ENCODE peak calls at places on chromosomes 11 and 22, in seven cellular contexts. One of them, this sample, is unnamed.

GRCh38 chr22:28373841-28374240 is 305.8 kb downstream of the TTC28 start:
- DNase-seq in pancreas: no peak
- DNase-seq in HCT116: no peak
- DNase-seq in CD8-positive, alpha-beta T cell: no peak
- DNase-seq in right atrium auricular region: no peak
- DNase-seq in H9: no peak
- DNase-seq in brain microvascular endothelial cell: no peak
- DNase-seq in this sample: no peak

GRCh38 chr11:45659818-45660160 is 5.6 kb downstream of the CHST1 start:
- DNase-seq in pancreas: no peak
- DNase-seq in HCT116: no peak
- DNase-seq in CD8-positive, alpha-beta T cell: no peak
- DNase-seq in right atrium auricular region: no peak
- DNase-seq in H9: no peak
- DNase-seq in brain microvascular endothelial cell: no peak
- DNase-seq in this sample: no peak

GRCh38 chr11:44589301-44589700 is 23.8 kb downstream of the CD82 start:
- DNase-seq in pancreas: no peak
- DNase-seq in HCT116: no peak
- DNase-seq in CD8-positive, alpha-beta T cell: no peak
- DNase-seq in right atrium auricular region: no peak
- DNase-seq in H9: no peak
- DNase-seq in brain microvascular endothelial cell: peak; percentile 82
- DNase-seq in this sample: no peak

GRCh38 chr22:46195487-46196165 is 45.3 kb downstream of the PPARA start:
- DNase-seq in pancreas: no peak
- DNase-seq in HCT116: no peak
- DNase-seq in CD8-positive, alpha-beta T cell: no peak
- DNase-seq in right atrium auricular region: no peak
- DNase-seq in H9: no peak
- DNase-seq in brain microvascular endothelial cell: no peak
- DNase-seq in this sample: no peak

GRCh38 chr11:128814856-128815705 is 52.0 kb downstream of the KCNJ1 start:
- DNase-seq in pancreas: no peak
- DNase-seq in HCT116: no peak
- DNase-seq in CD8-positive, alpha-beta T cell: no peak
- DNase-seq in right atrium auricular region: peak; percentile 74
- DNase-seq in H9: peak; percentile 88
- DNase-seq in brain microvascular endothelial cell: peak; percentile 76
- DNase-seq in this sample: peak; percentile 24

GRCh38 chr11:74397531-74398243 is 546 bp downstream of the PGM2L1 start:
- DNase-seq in pancreas: peak; percentile 62
- DNase-seq in HCT116: peak; percentile 48
- DNase-seq in CD8-positive, alpha-beta T cell: peak; percentile 34
- DNase-seq in right atrium auricular region: no peak
- DNase-seq in H9: peak; percentile 45
- DNase-seq in brain microvascular endothelial cell: peak; percentile 11
- DNase-seq in this sample: peak; percentile 52

GRCh38 chr11:36051235-36052072 is 107.6 kb downstream of the LDLRAD3 start:
- DNase-seq in pancreas: no peak
- DNase-seq in HCT116: no peak
- DNase-seq in CD8-positive, alpha-beta T cell: no peak
- DNase-seq in right atrium auricular region: no peak
- DNase-seq in H9: no peak
- DNase-seq in brain microvascular endothelial cell: no peak
- DNase-seq in this sample: no peak

GRCh38 chr22:20205464-20205963 is 54.7 kb upstream of the CCDC188 start:
- DNase-seq in pancreas: no peak
- DNase-seq in HCT116: no peak
- DNase-seq in CD8-positive, alpha-beta T cell: no peak
- DNase-seq in right atrium auricular region: no peak
- DNase-seq in H9: no peak
- DNase-seq in brain microvascular endothelial cell: no peak
- DNase-seq in this sample: no peak

GRCh38 chr11:134949121-134949591 is 537.1 kb upstream of the B3GAT1 start:
- DNase-seq in pancreas: no peak
- DNase-seq in HCT116: peak; percentile 45
- DNase-seq in CD8-positive, alpha-beta T cell: no peak
- DNase-seq in right atrium auricular region: peak; percentile 60
- DNase-seq in H9: no peak
- DNase-seq in brain microvascular endothelial cell: peak; percentile 72
- DNase-seq in this sample: peak; percentile 4

GRCh38 chr11:56852131-56852530 is 103.6 kb upstream of the OR9G4 start:
- DNase-seq in pancreas: no peak
- DNase-seq in HCT116: no peak
- DNase-seq in CD8-positive, alpha-beta T cell: no peak
- DNase-seq in right atrium auricular region: no peak
- DNase-seq in H9: no peak
- DNase-seq in brain microvascular endothelial cell: no peak
- DNase-seq in this sample: no peak

GRCh38 chr11:72045849-72046248 is 34.5 kb downstream of the NUMA1 start:
- DNase-seq in pancreas: no peak
- DNase-seq in HCT116: no peak
- DNase-seq in CD8-positive, alpha-beta T cell: no peak
- DNase-seq in right atrium auricular region: no peak
- DNase-seq in H9: no peak
- DNase-seq in brain microvascular endothelial cell: no peak
- DNase-seq in this sample: no peak

GRCh38 chr11:3905080-3905953 is 49.9 kb downstream of the STIM1 start:
- DNase-seq in pancreas: no peak
- DNase-seq in HCT116: peak; percentile 34
- DNase-seq in CD8-positive, alpha-beta T cell: peak; percentile 65
- DNase-seq in right atrium auricular region: no peak
- DNase-seq in H9: no peak
- DNase-seq in brain microvascular endothelial cell: peak; percentile 83
- DNase-seq in this sample: peak; percentile 74

GRCh38 chr22:20080445-20080775 is 369 bp downstream of the DGCR8 start:
- DNase-seq in pancreas: peak; percentile 72
- DNase-seq in HCT116: no peak
- DNase-seq in CD8-positive, alpha-beta T cell: peak; percentile 73
- DNase-seq in right atrium auricular region: peak; percentile 63
- DNase-seq in H9: peak; percentile 52
- DNase-seq in brain microvascular endothelial cell: peak; percentile 2
- DNase-seq in this sample: peak; percentile 63

GRCh38 chr22:19568337-19569311 is 44.4 kb upstream of the CLDN5 start:
- DNase-seq in pancreas: no peak
- DNase-seq in HCT116: no peak
- DNase-seq in CD8-positive, alpha-beta T cell: no peak
- DNase-seq in right atrium auricular region: no peak
- DNase-seq in H9: no peak
- DNase-seq in brain microvascular endothelial cell: peak; percentile 82
- DNase-seq in this sample: peak; percentile 60

GRCh38 chr22:17633217-17633997 is 4.9 kb upstream of the ATP6V1E1 start:
- DNase-seq in pancreas: no peak
- DNase-seq in HCT116: peak; percentile 87
- DNase-seq in CD8-positive, alpha-beta T cell: no peak
- DNase-seq in right atrium auricular region: no peak
- DNase-seq in H9: no peak
- DNase-seq in brain microvascular endothelial cell: peak; percentile 54
- DNase-seq in this sample: peak; percentile 75

GRCh38 chr11:26806209-26806608 is 84.3 kb upstream of the SLC5A12 start:
- DNase-seq in pancreas: no peak
- DNase-seq in HCT116: no peak
- DNase-seq in CD8-positive, alpha-beta T cell: no peak
- DNase-seq in right atrium auricular region: no peak
- DNase-seq in H9: no peak
- DNase-seq in brain microvascular endothelial cell: no peak
- DNase-seq in this sample: peak; percentile 18

GRCh38 chr11:125357551-125357950 is 138.5 kb downstream of the FEZ1 start:
- DNase-seq in pancreas: no peak
- DNase-seq in HCT116: no peak
- DNase-seq in CD8-positive, alpha-beta T cell: no peak
- DNase-seq in right atrium auricular region: no peak
- DNase-seq in H9: no peak
- DNase-seq in brain microvascular endothelial cell: no peak
- DNase-seq in this sample: no peak

GRCh38 chr11:86128914-86129313 is 60.0 kb upstream of the PICALM start:
- DNase-seq in pancreas: no peak
- DNase-seq in HCT116: no peak
- DNase-seq in CD8-positive, alpha-beta T cell: no peak
- DNase-seq in right atrium auricular region: no peak
- DNase-seq in H9: no peak
- DNase-seq in brain microvascular endothelial cell: no peak
- DNase-seq in this sample: no peak

GRCh38 chr22:31446767-31447166 is 42.9 kb downstream of the EIF4ENIF1 start:
- DNase-seq in pancreas: no peak
- DNase-seq in HCT116: no peak
- DNase-seq in CD8-positive, alpha-beta T cell: no peak
- DNase-seq in right atrium auricular region: no peak
- DNase-seq in H9: no peak
- DNase-seq in brain microvascular endothelial cell: no peak
- DNase-seq in this sample: no peak
- H3K27ac ChIP-seq in pancreas: no peak overlapping the region
- H3K27ac ChIP-seq in HCT116: no peak overlapping the region
- H3K27ac ChIP-seq in CD8-positive, alpha-beta T cell: no peak overlapping the region
- H3K27ac ChIP-seq in right atrium auricular region: peak overlapping the region; percentile 83
- H3K27ac ChIP-seq in H9: no peak overlapping the region
- H3K27ac ChIP-seq in brain microvascular endothelial cell: no peak overlapping the region
- H3K27ac ChIP-seq in this sample: no peak overlapping the region

GRCh38 chr11:132123854-132124835 is 753.7 kb downstream of the NTM start:
- DNase-seq in pancreas: no peak
- DNase-seq in HCT116: no peak
- DNase-seq in CD8-positive, alpha-beta T cell: no peak
- DNase-seq in right atrium auricular region: no peak
- DNase-seq in H9: peak; percentile 37
- DNase-seq in brain microvascular endothelial cell: no peak
- DNase-seq in this sample: no peak
- TF ChIP-seq CTCF in pancreas: no peak
- TF ChIP-seq CTCF in HCT116: no peak
- TF ChIP-seq CTCF in CD8-positive, alpha-beta T cell: no peak
- TF ChIP-seq CTCF in right atrium auricular region: no peak
- TF ChIP-seq CTCF in H9: peak; percentile 62
- TF ChIP-seq CTCF in brain microvascular endothelial cell: peak; percentile 48
- TF ChIP-seq CTCF in this sample: no peak

DNA sequence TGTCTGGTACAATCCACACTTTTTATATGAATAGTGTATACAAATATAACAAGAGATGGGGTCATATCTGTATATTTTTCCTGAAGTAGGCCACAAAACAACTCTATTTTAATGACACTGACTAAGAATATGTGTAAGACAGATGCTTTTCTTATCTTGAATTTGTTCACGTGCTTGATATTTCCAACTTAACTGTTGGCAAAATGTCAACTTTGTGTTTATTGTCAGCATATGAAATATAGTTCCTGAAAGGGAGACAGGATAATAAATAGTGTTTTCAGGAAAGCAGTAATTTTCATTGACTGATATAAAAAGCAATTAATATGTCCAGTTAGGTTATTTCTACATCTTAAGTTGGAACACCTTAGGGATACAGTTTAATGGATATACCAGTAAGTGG is 27.8 kb downstream of the NOX4 start:
- DNase-seq in pancreas: no peak
- DNase-seq in HCT116: no peak
- DNase-seq in CD8-positive, alpha-beta T cell: no peak
- DNase-seq in right atrium auricular region: no peak
- DNase-seq in H9: no peak
- DNase-seq in brain microvascular endothelial cell: no peak
- DNase-seq in this sample: no peak
- H3K27ac ChIP-seq in pancreas: no peak overlapping the region
- H3K27ac ChIP-seq in HCT116: no peak overlapping the region
- H3K27ac ChIP-seq in CD8-positive, alpha-beta T cell: no peak overlapping the region
- H3K27ac ChIP-seq in right atrium auricular region: no peak overlapping the region
- H3K27ac ChIP-seq in H9: no peak overlapping the region
- H3K27ac ChIP-seq in brain microvascular endothelial cell: no peak overlapping the region
- H3K27ac ChIP-seq in this sample: no peak overlapping the region

DNA sequence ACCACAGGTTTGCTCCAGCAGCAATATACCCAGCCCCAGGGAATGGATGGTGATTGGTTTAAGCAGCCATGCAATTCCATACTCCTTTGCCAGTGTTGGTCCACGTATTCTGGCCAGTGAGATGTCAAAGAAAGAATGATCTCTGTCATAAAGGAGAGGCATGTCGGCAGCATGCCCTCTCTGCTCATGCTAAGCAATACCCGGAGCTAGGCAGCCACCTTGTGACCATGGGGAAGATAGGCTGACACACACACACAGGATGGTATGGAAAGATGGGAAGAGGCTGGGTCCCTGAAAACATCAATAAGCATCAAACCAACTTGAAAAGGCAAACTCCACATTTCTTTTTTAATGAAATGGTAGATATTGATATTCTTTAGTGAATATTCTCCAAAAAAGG is 5.1 kb downstream of the ABCC8 start:
- DNase-seq in pancreas: no peak
- DNase-seq in HCT116: no peak
- DNase-seq in CD8-positive, alpha-beta T cell: no peak
- DNase-seq in right atrium auricular region: no peak
- DNase-seq in H9: no peak
- DNase-seq in brain microvascular endothelial cell: no peak
- DNase-seq in this sample: no peak
- TF ChIP-seq CTCF in pancreas: no peak
- TF ChIP-seq CTCF in HCT116: peak; percentile 8
- TF ChIP-seq CTCF in CD8-positive, alpha-beta T cell: no peak
- TF ChIP-seq CTCF in right atrium auricular region: no peak
- TF ChIP-seq CTCF in H9: no peak
- TF ChIP-seq CTCF in brain microvascular endothelial cell: no peak
- TF ChIP-seq CTCF in this sample: no peak

This sample was measured in RWPE1.